ENCODE peak calls at places on chromosome 17, in six cellular contexts. One of them, this sample, is unnamed.

GRCh38 chr17:78788451-78788850 is 6.4 kb upstream of the CYTH1 start:
- DNase-seq in H9: no peak
- DNase-seq in HL-60: no peak
- DNase-seq in left lung: no peak
- DNase-seq in PC-9: no peak
- DNase-seq in Peyer's patch: no peak
- DNase-seq in this sample: no peak

GRCh38 chr17:30312218-30312617 is 20.5 kb upstream of the BLMH start:
- DNase-seq in HL-60: no peak
- DNase-seq in H9: no peak
- DNase-seq in Peyer's patch: no peak
- DNase-seq in left lung: no peak
- DNase-seq in PC-9: peak; percentile 81
- DNase-seq in this sample: no peak

GRCh38 chr17:69944406-69944805 is 130.6 kb upstream of the KCNJ16 start:
- DNase-seq in HL-60: no peak
- DNase-seq in H9: no peak
- DNase-seq in PC-9: no peak
- DNase-seq in Peyer's patch: no peak
- DNase-seq in left lung: no peak
- DNase-seq in this sample: no peak

GRCh38 chr17:32558328-32558955 is 71.6 kb downstream of the CDK5R1 start:
- DNase-seq in left lung: no peak
- DNase-seq in H9: no peak
- DNase-seq in Peyer's patch: peak; percentile 34
- DNase-seq in HL-60: no peak
- DNase-seq in PC-9: no peak
- DNase-seq in this sample: no peak

GRCh38 chr17:8268550-8269298 is 19.6 kb downstream of the PFAS start:
- DNase-seq in H9: no peak
- DNase-seq in left lung: no peak
- DNase-seq in Peyer's patch: no peak
- DNase-seq in PC-9: no peak
- DNase-seq in HL-60: no peak
- DNase-seq in this sample: no peak

GRCh38 chr17:73103661-73104335 is 11.3 kb upstream of the SLC39A11 start:
- DNase-seq in HL-60: peak; percentile 92
- DNase-seq in PC-9: no peak
- DNase-seq in left lung: no peak
- DNase-seq in Peyer's patch: no peak
- DNase-seq in H9: no peak
- DNase-seq in this sample: no peak

GRCh38 chr17:56867948-56868376 is 34.0 kb downstream of the DGKE start:
- DNase-seq in PC-9: no peak
- DNase-seq in H9: no peak
- DNase-seq in Peyer's patch: no peak
- DNase-seq in left lung: no peak
- DNase-seq in HL-60: no peak
- DNase-seq in this sample: no peak

GRCh38 chr17:75245011-75245410 is 16.4 kb downstream of the GGA3 start:
- DNase-seq in H9: no peak
- DNase-seq in PC-9: no peak
- DNase-seq in left lung: no peak
- DNase-seq in HL-60: no peak
- DNase-seq in Peyer's patch: no peak
- DNase-seq in this sample: no peak

GRCh38 chr17:4808378-4808767 is 1.4 kb downstream of the PLD2 start:
- DNase-seq in PC-9: no peak
- DNase-seq in left lung: no peak
- DNase-seq in Peyer's patch: no peak
- DNase-seq in HL-60: no peak
- DNase-seq in H9: no peak
- DNase-seq in this sample: no peak

GRCh38 chr17:80446645-80447405 is 29.6 kb downstream of the NPTX1 start:
- DNase-seq in left lung: no peak
- DNase-seq in HL-60: no peak
- DNase-seq in H9: no peak
- DNase-seq in Peyer's patch: no peak
- DNase-seq in PC-9: no peak
- DNase-seq in this sample: no peak

GRCh38 chr17:81285894-81286293 is 9.2 kb downstream of the SLC38A10 start:
- DNase-seq in PC-9: no peak
- DNase-seq in H9: no peak
- DNase-seq in left lung: no peak
- DNase-seq in Peyer's patch: no peak
- DNase-seq in HL-60: no peak
- DNase-seq in this sample: no peak

GRCh38 chr17:75031972-75032895 is 14.5 kb downstream of the ATP5PD start:
- DNase-seq in HL-60: no peak
- DNase-seq in Peyer's patch: peak; percentile 78
- DNase-seq in PC-9: peak; percentile 53
- DNase-seq in H9: peak; percentile 68
- DNase-seq in left lung: peak; percentile 71
- DNase-seq in this sample: no peak

GRCh38 chr17:51076821-51077220 is 43.8 kb downstream of the SPAG9 start:
- DNase-seq in PC-9: no peak
- DNase-seq in left lung: no peak
- DNase-seq in HL-60: no peak
- DNase-seq in Peyer's patch: no peak
- DNase-seq in H9: no peak
- DNase-seq in this sample: no peak

GRCh38 chr17:28074010-28074409 is 31.5 kb downstream of the NLK start:
- DNase-seq in left lung: no peak
- DNase-seq in Peyer's patch: no peak
- DNase-seq in H9: no peak
- DNase-seq in PC-9: no peak
- DNase-seq in HL-60: no peak
- DNase-seq in this sample: no peak

GRCh38 chr17:16486373-16487250 is 5.4 kb downstream of the LRRC75A start:
- DNase-seq in PC-9: no peak
- DNase-seq in HL-60: no peak
- DNase-seq in Peyer's patch: no peak
- DNase-seq in H9: peak; percentile 82
- DNase-seq in left lung: peak; percentile 86
- DNase-seq in this sample: peak; percentile 40
- H3K27ac ChIP-seq in PC-9: no peak overlapping the region
- H3K27ac ChIP-seq in HL-60: no peak overlapping the region
- H3K27ac ChIP-seq in Peyer's patch: peak overlapping the region; percentile 25
- H3K27ac ChIP-seq in H9: peak overlapping the region; percentile 42
- H3K27ac ChIP-seq in left lung: peak overlapping the region; percentile 57
- H3K27ac ChIP-seq in this sample: peak overlapping the region; percentile 13

GRCh38 chr17:20009052-20009301 is 182 bp upstream of the SPECC1 start:
- DNase-seq in left lung: no peak
- DNase-seq in Peyer's patch: no peak
- DNase-seq in PC-9: no peak
- DNase-seq in H9: no peak
- DNase-seq in HL-60: no peak
- DNase-seq in this sample: no peak

GRCh38 chr17:20010099-20010863 is 1.1 kb downstream of the SPECC1 start:
- DNase-seq in H9: peak; percentile 68
- DNase-seq in HL-60: no peak
- DNase-seq in left lung: no peak
- DNase-seq in PC-9: peak; percentile 77
- DNase-seq in Peyer's patch: no peak
- DNase-seq in this sample: peak; percentile 3

GRCh38 chr17:20009302-20010098 is at the start of gene SPECC1:
- DNase-seq in left lung: peak; percentile 75
- DNase-seq in Peyer's patch: peak; percentile 73
- DNase-seq in HL-60: peak; percentile 31
- DNase-seq in PC-9: peak; percentile 66
- DNase-seq in H9: peak; percentile 94
- DNase-seq in this sample: no peak

GRCh38 chr17:20012137-20012536 is 3.0 kb downstream of the SPECC1 start:
- DNase-seq in PC-9: no peak
- DNase-seq in HL-60: no peak
- DNase-seq in Peyer's patch: no peak
- DNase-seq in left lung: no peak
- DNase-seq in H9: no peak
- DNase-seq in this sample: no peak

GRCh38 chr17:20010886-20011402 is 1.8 kb downstream of the SPECC1 start:
- DNase-seq in HL-60: no peak
- DNase-seq in PC-9: no peak
- DNase-seq in Peyer's patch: no peak
- DNase-seq in H9: no peak
- DNase-seq in left lung: no peak
- DNase-seq in this sample: no peak
- H3K27ac ChIP-seq in HL-60: no peak overlapping the region
- H3K27ac ChIP-seq in PC-9: no peak overlapping the region
- H3K27ac ChIP-seq in Peyer's patch: no peak overlapping the region
- H3K27ac ChIP-seq in H9: no peak overlapping the region
- H3K27ac ChIP-seq in left lung: no peak overlapping the region
- H3K27ac ChIP-seq in this sample: no peak overlapping the region

DNA sequence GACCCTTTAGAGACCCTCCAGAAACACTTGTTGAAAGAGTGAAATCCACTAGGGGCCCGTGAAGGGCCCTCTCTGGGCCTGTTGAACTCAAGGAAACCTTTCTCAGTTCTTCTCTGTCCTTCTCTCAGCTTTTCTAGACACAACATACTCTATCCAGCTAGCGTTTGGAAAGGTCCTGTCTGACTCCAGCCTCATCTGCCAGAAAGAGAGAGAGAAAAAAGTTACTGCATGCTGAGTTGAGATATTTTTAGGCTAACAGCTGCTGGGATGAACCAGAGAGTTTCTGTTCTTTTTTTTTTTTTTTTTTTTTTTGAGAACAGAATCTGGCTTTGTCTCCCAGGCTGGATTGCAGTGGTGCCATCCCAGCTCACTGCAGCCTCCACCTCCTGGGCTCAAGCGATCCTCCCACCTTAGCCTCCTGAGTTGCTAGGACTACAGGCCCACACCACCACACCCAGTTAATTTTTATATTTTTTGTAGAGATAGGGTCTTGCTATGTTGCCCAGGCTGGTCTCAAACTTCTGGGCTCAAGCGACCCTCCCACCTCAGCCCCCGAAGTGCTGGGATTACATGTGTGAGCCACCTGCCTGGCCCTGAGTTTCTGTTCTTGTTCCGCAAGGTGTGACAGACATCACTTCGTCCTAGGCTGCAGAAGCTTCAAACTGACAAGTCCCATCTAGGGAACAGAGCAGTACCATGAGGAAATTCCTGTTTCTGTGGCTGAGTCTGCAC is 14.9 kb upstream of the TEX2 start:
- DNase-seq in Peyer's patch: no peak
- DNase-seq in PC-9: no peak
- DNase-seq in HL-60: no peak
- DNase-seq in left lung: no peak
- DNase-seq in H9: no peak
- DNase-seq in this sample: no peak
- H3K27ac ChIP-seq in Peyer's patch: no peak overlapping the region
- H3K27ac ChIP-seq in PC-9: no peak overlapping the region
- H3K27ac ChIP-seq in HL-60: no peak overlapping the region
- H3K27ac ChIP-seq in left lung: peak overlapping the region; percentile 56
- H3K27ac ChIP-seq in H9: no peak overlapping the region
- H3K27ac ChIP-seq in this sample: peak overlapping the region; percentile 55

DNA sequence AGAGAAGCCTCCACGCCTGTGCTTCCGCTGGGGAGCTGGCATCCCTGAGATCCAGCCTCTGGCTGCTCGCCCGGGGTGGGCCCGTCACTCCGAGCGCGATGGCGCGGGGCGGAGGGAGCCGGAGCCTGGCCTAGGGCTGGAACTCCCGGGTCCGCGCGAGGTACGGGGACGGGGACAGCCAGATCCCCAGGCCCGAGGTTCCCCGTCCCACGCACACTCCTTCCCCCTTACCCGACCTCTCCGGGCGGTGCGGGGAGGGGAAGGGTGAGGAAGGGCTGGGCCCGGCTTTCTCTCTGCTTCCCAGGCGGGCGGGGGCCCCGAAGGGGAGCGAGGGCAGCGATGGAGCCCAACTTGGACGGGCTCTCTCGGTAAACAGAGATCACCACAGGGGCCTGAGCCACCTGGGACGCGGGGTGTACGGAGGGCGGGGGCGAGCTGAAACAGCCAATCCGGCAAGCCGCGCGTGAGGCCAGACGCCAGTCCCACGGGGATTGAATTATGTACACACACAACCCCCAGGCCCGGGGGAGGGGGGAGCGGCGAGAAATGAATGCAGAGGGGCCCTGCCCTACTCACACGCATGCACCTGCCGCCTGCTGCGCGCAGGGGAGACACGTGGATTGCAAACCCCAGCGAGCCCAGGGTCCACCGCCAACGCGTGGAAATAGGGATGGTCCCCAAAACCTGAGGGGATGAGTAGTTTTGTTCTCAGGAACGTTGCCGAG is at the start of gene SLC16A11:
- DNase-seq in left lung: no peak
- DNase-seq in H9: no peak
- DNase-seq in PC-9: no peak
- DNase-seq in Peyer's patch: peak; percentile 78
- DNase-seq in HL-60: no peak
- DNase-seq in this sample: no peak
- H3K27ac ChIP-seq in left lung: peak within 1 kb of the TSS; percentile 13
- H3K27ac ChIP-seq in H9: no peak within 1 kb of the TSS
- H3K27ac ChIP-seq in PC-9: peak within 1 kb of the TSS; percentile 97
- H3K27ac ChIP-seq in Peyer's patch: peak within 1 kb of the TSS; percentile 68
- H3K27ac ChIP-seq in HL-60: no peak within 1 kb of the TSS
- H3K27ac ChIP-seq in this sample: no peak within 1 kb of the TSS

GRCh38 chr17:64205804-64206203 is 57.3 kb downstream of the TEX2 start:
- DNase-seq in PC-9: no peak
- DNase-seq in HL-60: no peak
- DNase-seq in Peyer's patch: no peak
- DNase-seq in H9: no peak
- DNase-seq in left lung: no peak
- DNase-seq in this sample: no peak
- H3K27ac ChIP-seq in PC-9: no peak overlapping the region
- H3K27ac ChIP-seq in HL-60: no peak overlapping the region
- H3K27ac ChIP-seq in Peyer's patch: no peak overlapping the region
- H3K27ac ChIP-seq in H9: no peak overlapping the region
- H3K27ac ChIP-seq in left lung: no peak overlapping the region
- H3K27ac ChIP-seq in this sample: no peak overlapping the region

GRCh38 chr17:58004060-58004459 is 3.0 kb downstream of the SRSF1 start:
- DNase-seq in PC-9: no peak
- DNase-seq in left lung: no peak
- DNase-seq in Peyer's patch: no peak
- DNase-seq in HL-60: no peak
- DNase-seq in H9: no peak
- DNase-seq in this sample: no peak
- H3K27ac ChIP-seq in PC-9: no peak overlapping the region
- H3K27ac ChIP-seq in left lung: no peak overlapping the region
- H3K27ac ChIP-seq in Peyer's patch: no peak overlapping the region
- H3K27ac ChIP-seq in HL-60: no peak overlapping the region
- H3K27ac ChIP-seq in H9: no peak overlapping the region
- H3K27ac ChIP-seq in this sample: no peak overlapping the region

GRCh38 chr17:29138991-29139682 is 41.1 kb downstream of the MYO18A start:
- DNase-seq in left lung: no peak
- DNase-seq in Peyer's patch: peak; percentile 78
- DNase-seq in H9: no peak
- DNase-seq in PC-9: no peak
- DNase-seq in HL-60: peak; percentile 92
- DNase-seq in this sample: no peak
- H3K27ac ChIP-seq in left lung: peak overlapping the region; percentile 79
- H3K27ac ChIP-seq in Peyer's patch: peak overlapping the region; percentile 91
- H3K27ac ChIP-seq in H9: no peak overlapping the region
- H3K27ac ChIP-seq in PC-9: peak overlapping the region; percentile 19
- H3K27ac ChIP-seq in HL-60: peak overlapping the region; percentile 82
- H3K27ac ChIP-seq in this sample: peak overlapping the region; percentile 6

GRCh38 chr17:39679521-39680192 is 8.2 kb downstream of the PGAP3 start:
- DNase-seq in Peyer's patch: peak; percentile 64
- DNase-seq in H9: no peak
- DNase-seq in PC-9: no peak
- DNase-seq in left lung: no peak
- DNase-seq in HL-60: no peak
- DNase-seq in this sample: no peak
- H3K27ac ChIP-seq in Peyer's patch: peak overlapping the region; percentile 68
- H3K27ac ChIP-seq in H9: no peak overlapping the region
- H3K27ac ChIP-seq in PC-9: no peak overlapping the region
- H3K27ac ChIP-seq in left lung: no peak overlapping the region
- H3K27ac ChIP-seq in HL-60: no peak overlapping the region
- H3K27ac ChIP-seq in this sample: no peak overlapping the region

This sample was measured in epithelial cell of prostate.